ENCODE peak calls at places on chromosomes 6 and 20, in six cellular contexts. Q is NCI-H748 treated with DMSO at 0.1 percent for 48 hours, I is neural crest cell, B is breast epithelium, E is SW480, L is putamen. X is an unnamed sample.

GRCh38 chr20:36439040-36439730 is 102.1 kb upstream of the MYL9 start:
- DNase-seq in Q (peak; percentile 50), I (peak; percentile 79), B (peak; percentile 31), E (peak; percentile 70), L (peak; percentile 22), X (no peak)

GRCh38 chr20:59013959-59014608 is 5.1 kb upstream of the TUBB1 start:
- DNase-seq in Q (no peak), I (no peak), B (no peak), E (no peak), L (peak; percentile 54), X (no peak)

GRCh38 chr20:61233590-61233989 is 18.5 kb upstream of the CDH4 start:
- DNase-seq in Q (no peak), I (no peak), B (no peak), E (no peak), L (no peak), X (no peak)

GRCh38 chr6:73608761-73609160 is 45.0 kb downstream of the SLC17A5 start:
- DNase-seq in Q (no peak), I (no peak), B (no peak), E (no peak), L (no peak), X (no peak)

GRCh38 chr20:35092524-35093244 is at the start of gene TRPC4AP:
- DNase-seq in Q (peak; percentile 75), I (peak; percentile 97), B (peak; percentile 83), E (peak; percentile 93), L (peak; percentile 90), X (peak; percentile 92)

GRCh38 chr20:54250691-54251090 is 42.8 kb downstream of the PFDN4 start:
- DNase-seq in Q (no peak), I (no peak), B (no peak), E (no peak), L (no peak), X (no peak)

GRCh38 chr6:167832497-167833395 is 6.0 kb downstream of the AFDN start:
- DNase-seq in Q (no peak), I (no peak), B (no peak), E (no peak), L (no peak), X (no peak)

GRCh38 chr6:31572041-31572911 is at the start of gene LTA:
- DNase-seq in Q (no peak), I (no peak), B (no peak), E (no peak), L (no peak), X (no peak)

GRCh38 chr6:167735498-167736201 is 91.1 kb upstream of the AFDN start:
- DNase-seq in Q (no peak), I (no peak), B (no peak), E (no peak), L (no peak), X (no peak)

GRCh38 chr20:45465492-45466266 is 3.9 kb upstream of the WFDC2 start:
- DNase-seq in Q (no peak), I (no peak), B (no peak), E (no peak), L (no peak), X (no peak)

GRCh38 chr6:21885532-21886089 is 292.1 kb downstream of the SOX4 start:
- DNase-seq in Q (no peak), I (peak; percentile 14), B (peak; percentile 65), E (no peak), L (peak; percentile 62), X (no peak)

GRCh38 chr6:142784344-142784743 is 160.6 kb downstream of the HIVEP2 start:
- DNase-seq in Q (no peak), I (no peak), B (no peak), E (no peak), L (peak; percentile 83), X (no peak)

GRCh38 chr6:85460154-85460950 is 10.5 kb downstream of the NT5E start:
- DNase-seq in Q (no peak), I (no peak), B (no peak), E (no peak), L (no peak), X (no peak)

GRCh38 chr20:1911536-1911935 is 16.3 kb downstream of the SIRPA start:
- DNase-seq in Q (no peak), I (no peak), B (no peak), E (no peak), L (no peak), X (no peak)

GRCh38 chr20:28562510-28562898 is 2695.0 kb upstream of the DEFB115 start:
- DNase-seq in Q (no peak), I (no peak), B (no peak), E (no peak), L (no peak), X (no peak)

GRCh38 chr6:65989676-65990075 is 282.6 kb upstream of the EYS start:
- DNase-seq in Q (no peak), I (no peak), B (no peak), E (no peak), L (no peak), X (no peak)

GRCh38 chr6:45163952-45164766 is 164.0 kb upstream of the RUNX2 start:
- DNase-seq in Q (no peak), I (no peak), B (no peak), E (no peak), L (no peak), X (no peak)

GRCh38 chr20:1402149-1402548 is 9.3 kb upstream of the FKBP1A start:
- DNase-seq in Q (no peak), I (no peak), B (no peak), E (peak; percentile 59), L (no peak), X (no peak)

GRCh38 chr20:43938932-43939761 is 24.5 kb downstream of the TOX2 start:
- DNase-seq in Q (no peak), I (no peak), B (peak; percentile 29), E (peak; percentile 41), L (no peak), X (no peak)